ENCODE peak calls at places on chromosomes 1 and 21, in seven cellular contexts. Q is CD4-positive, CD25-positive, alpha-beta regulatory T cell; Y is left ventricle myocardium inferior; I is midbrain; R is activated T-cell treated with anti-CD3 and anti-CD28 coated beads for 4 hours; D is ELF-1; K is activated CD4-positive, alpha-beta T cell treated with anti-CD3 and anti-CD28 coated beads, Interleukin-2, amount 50 U/mL, for 1 hour. C is an unnamed sample.

GRCh38 chr1:42935313-42935624 is 23.4 kb downstream of the SLC2A1 start:
- DNase-seq in Q (no peak), Y (no peak), I (no peak), R (no peak), D (no peak), K (no peak), C (no peak)

GRCh38 chr1:228647523-228648444 is 87.5 kb upstream of the RHOU start:
- DNase-seq in Q (no peak), Y (peak; percentile 19), I (no peak), R (no peak), D (peak; percentile 89), K (peak; percentile 20), C (peak; percentile 44)

GRCh38 chr21:46055863-46056281 is 42.0 kb upstream of the COL6A2 start:
- DNase-seq in Q (no peak), Y (no peak), I (no peak), R (no peak), D (no peak), K (no peak), C (no peak)

GRCh38 chr1:151790940-151791651 is 796 bp upstream of the TDRKH start:
- DNase-seq in Q (peak; percentile 8), Y (no peak), I (no peak), R (no peak), D (no peak), K (no peak), C (no peak)

GRCh38 chr1:35644204-35644603 is 2.9 kb upstream of the PSMB2 start:
- DNase-seq in Q (no peak), Y (no peak), I (no peak), R (no peak), D (no peak), K (no peak), C (no peak)

GRCh38 chr1:178093150-178093957 is 550 bp upstream of the RASAL2 start:
- DNase-seq in Q (no peak), Y (peak; percentile 93), I (peak; percentile 96), R (no peak), D (peak; percentile 97), K (peak; percentile 18), C (no peak)

GRCh38 chr1:48039088-48040049 is 42.2 kb upstream of the TRABD2B start:
- DNase-seq in Q (no peak), Y (no peak), I (no peak), R (no peak), D (no peak), K (no peak), C (no peak)

GRCh38 chr1:24551290-24551859 is 4.5 kb upstream of the NCMAP start:
- DNase-seq in Q (no peak), Y (no peak), I (no peak), R (no peak), D (no peak), K (no peak), C (no peak)

GRCh38 chr1:30539856-30540243 is 183.5 kb downstream of the MATN1 start:
- DNase-seq in Q (no peak), Y (no peak), I (no peak), R (no peak), D (no peak), K (no peak), C (no peak)

GRCh38 chr1:41920658-41921057 is 1.9 kb upstream of the HIVEP3 start:
- DNase-seq in Q (no peak), Y (no peak), I (no peak), R (no peak), D (no peak), K (no peak), C (no peak)

GRCh38 chr1:77905603-77906002 is 17.2 kb downstream of the NEXN start:
- DNase-seq in Q (no peak), Y (no peak), I (no peak), R (no peak), D (no peak), K (no peak), C (no peak)

GRCh38 chr1:226034482-226034881 is 28.0 kb upstream of the H3-3A start:
- DNase-seq in Q (no peak), Y (peak; percentile 83), I (peak; percentile 74), R (no peak), D (no peak), K (no peak), C (no peak)

GRCh38 chr1:18886003-18886335 is 16.4 kb downstream of the ALDH4A1 start:
- DNase-seq in Q (no peak), Y (no peak), I (no peak), R (no peak), D (no peak), K (no peak), C (no peak)

GRCh38 chr1:76867342-76868130 is at the start of gene ST6GALNAC5:
- DNase-seq in Q (no peak), Y (no peak), I (no peak), R (no peak), D (peak; percentile 36), K (no peak), C (no peak)

GRCh38 chr1:85846706-85847105 is 138.5 kb upstream of the ZNHIT6 start:
- DNase-seq in Q (no peak), Y (no peak), I (no peak), R (no peak), D (no peak), K (no peak), C (no peak)

GRCh38 chr1:8554956-8555534 is 237.1 kb downstream of the SLC45A1 start:
- DNase-seq in Q (no peak), Y (no peak), I (no peak), R (no peak), D (no peak), K (no peak), C (no peak)

GRCh38 chr1:218171302-218171893 is 113.7 kb upstream of the RRP15 start:
- DNase-seq in Q (no peak), Y (no peak), I (peak; percentile 33), R (no peak), D (no peak), K (no peak), C (peak; percentile 26)

GRCh38 chr1:93735722-93736121 is 54.1 kb upstream of the BCAR3 start:
- DNase-seq in Q (no peak), Y (no peak), I (no peak), R (no peak), D (no peak), K (no peak), C (no peak)

GRCh38 chr1:175207971-175208370 is 15.4 kb upstream of the KIAA0040 start:
- DNase-seq in Q (no peak), Y (no peak), I (no peak), R (no peak), D (no peak), K (no peak), C (no peak)

C was measured in Jurkat, Clone E6-1.